ENCODE peak calls at places on chromosomes 4 and X, in four cellular contexts. F, Z, K and B are unnamed samples. For H3K4me1, the result is how much of the 10 kb centered on the place peaks cover.

GRCh38 chr4:48483006-48483776 is at the start of gene SLC10A4:
- DNase-seq in F (peak), Z (no peak), K (peak), B (no peak)

GRCh38 chr4:147014946-147015345 is 69.3 kb upstream of the TTC29 start:
- DNase-seq in F (no peak), Z (no peak), K (no peak), B (no peak)

GRCh38 chrX:18676470-18676869 is 4.6 kb upstream of the RS1 start:
- DNase-seq in F (no peak), Z (peak), K (no peak), B (no peak)

GRCh38 chr4:3638080-3638715 is 106.0 kb upstream of the LRPAP1 start:
- DNase-seq in Z (no peak), K (no peak), F (peak), B (no peak)

GRCh38 chr4:180923476-180923875 is 1319.7 kb upstream of the TENM3 start:
- DNase-seq in Z (no peak), F (no peak), K (no peak), B (no peak)

GRCh38 chrX:43605351-43605750 is 50.7 kb upstream of the MAOA start:
- DNase-seq in F (no peak), K (no peak), Z (no peak), B (no peak)

GRCh38 chrX:25858273-25858880 is 279.8 kb upstream of the MAGEB18 start:
- DNase-seq in K (no peak), F (no peak), Z (peak), B (no peak)

GRCh38 chrX:110119480-110119879 is 116.6 kb downstream of the TMEM164 start:
- DNase-seq in F (no peak), Z (no peak), K (no peak), B (no peak)

GRCh38 chrX:45850775-45851433 is 650.2 kb upstream of the DIPK2B start:
- DNase-seq in F (peak), K (peak), Z (peak), B (no peak)

GRCh38 chr4:165301833-165302232 is 25.6 kb upstream of the MSMO1 start:
- DNase-seq in K (no peak), F (no peak), Z (peak), B (no peak)

GRCh38 chr4:8830611-8831200 is 40.9 kb downstream of the HMX1 start:
- DNase-seq in Z (no peak), K (peak), F (no peak), B (no peak)

GRCh38 chr4:109648266-109648996 is 54.8 kb downstream of the CASP6 start:
- DNase-seq in K (no peak), Z (no peak), F (no peak), B (no peak)

GRCh38 chrX:41337140-41337539 is 3.2 kb downstream of the DDX3X start:
- DNase-seq in F (no peak), Z (no peak), K (no peak), B (no peak)

GRCh38 chrX:108304210-108304609 is 134.0 kb downstream of the COL4A6 start:
- DNase-seq in K (no peak), F (no peak), Z (peak), B (no peak)

GRCh38 chr4:124318292-124318691 is 394.2 kb downstream of the ANKRD50 start:
- DNase-seq in Z (no peak), F (no peak), K (no peak), B (no peak)

GRCh38 chr4:169229571-169230028 is 41.2 kb downstream of the SH3RF1 start:
- DNase-seq in Z (peak), K (no peak), F (no peak), B (no peak)

GRCh38 chr4:186727149-186727976 is 3.7 kb upstream of the FAT1 start:
- DNase-seq in K (no peak), Z (no peak), F (no peak), B (no peak)

GRCh38 chrX:22800806-22801205 is 199.0 kb upstream of the DDX53 start:
- DNase-seq in F (no peak), K (no peak), Z (no peak), B (no peak)

GRCh38 chr4:48801739-48802138 is 21.7 kb upstream of the FRYL start:
- DNase-seq in Z (peak), K (no peak), F (no peak), B (no peak)

GRCh38 chr4:19655666-19656065 is 596.0 kb upstream of the SLIT2 start:
- DNase-seq in Z (no peak), K (no peak), F (no peak), B (no peak)

GRCh38 chr4:82561745-82562552 is at the start of gene TMEM150C:
- DNase-seq in K (no peak), F (no peak), Z (peak), B (no peak)

GRCh38 chrX:150253946-150254615 is 109.0 kb upstream of the MAMLD1 start:
- DNase-seq in Z (peak), F (no peak), K (no peak), B (peak)

GRCh38 chr4:102295153-102295862 is 50.0 kb downstream of the SLC39A8 start:
- DNase-seq in Z (no peak), K (peak), F (no peak), B (no peak)

GRCh38 chr4:150251752-150252190 is 173.5 kb downstream of the DCLK2 start:
- DNase-seq in K (no peak), Z (peak), F (no peak), B (no peak)

GRCh38 chr4:115537387-115537786 is 424.0 kb upstream of the NDST4 start:
- DNase-seq in F (no peak), Z (no peak), K (no peak), B (no peak)

GRCh38 chrX:116204947-116205346 is 34.4 kb downstream of the AGTR2 start:
- DNase-seq in F (no peak), Z (peak), K (no peak), B (no peak)

GRCh38 chr4:111854494-111855087 is 290.7 kb upstream of the FAM241A start:
- DNase-seq in Z (peak), K (no peak), F (no peak), B (no peak)

GRCh38 chr4:62051332-62051731 is 851.2 kb downstream of the ADGRL3 start:
- DNase-seq in Z (no peak), K (no peak), F (no peak), B (no peak)

GRCh38 chr4:35342833-35343232 is 901.5 kb downstream of the ARAP2 start:
- DNase-seq in K (no peak), F (no peak), Z (no peak), B (no peak)

GRCh38 chr4:53151489-53151788 is 214.4 kb downstream of the SCFD2 start:
- DNase-seq in Z (no peak), F (no peak), K (no peak), B (no peak)

GRCh38 chr4:116321471-116321870 is 763.9 kb downstream of the TRAM1L1 start:
- DNase-seq in Z (no peak), F (no peak), K (no peak), B (no peak)

GRCh38 chr4:123418486-123418931 is 21.9 kb downstream of the SPRY1 start:
- DNase-seq in K (no peak), F (no peak), Z (peak), B (no peak)

GRCh38 chr4:20474119-20474518 is 222.4 kb downstream of the SLIT2 start:
- DNase-seq in Z (peak), F (no peak), K (no peak), B (no peak)

GRCh38 chr4:48483777-48484493 is 792 bp downstream of the SLC10A4 start:
- DNase-seq in Z (no peak), K (peak), F (peak), B (no peak)

GRCh38 chrX:50211510-50211909 is 6.9 kb downstream of the CCNB3 start:
- DNase-seq in F (no peak), Z (peak), K (no peak), B (no peak)
- TF ChIP-seq CTCF in F (no peak), Z (peak), K (no peak), B (no peak)

DNA sequence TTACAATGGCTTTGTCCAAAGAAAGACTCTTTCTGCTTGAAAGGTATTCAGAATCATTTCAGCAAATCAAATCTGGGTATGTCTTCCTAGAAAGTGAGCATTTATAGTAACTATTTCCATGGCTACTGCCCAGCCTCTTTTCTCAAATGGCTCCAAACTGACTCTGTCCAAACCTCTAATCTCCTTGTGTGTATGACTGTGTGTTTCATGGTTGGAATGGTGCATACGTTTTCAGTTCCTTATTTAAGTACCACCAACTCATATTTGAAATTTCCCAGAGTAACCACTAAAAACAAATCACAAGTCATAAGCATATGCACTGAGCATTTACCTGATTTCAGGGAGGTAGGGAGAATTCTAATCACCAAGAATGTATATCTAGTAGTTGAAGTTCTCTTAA is 106.0 kb downstream of the TMEM144 start:
- DNase-seq in Z (peak), F (no peak), K (no peak), B (no peak)
- H3K4me1 ChIP-seq in Z (under half), F (under half), K (under half), B (under half)

GRCh38 chrX:68647156-68647957 is at the start of gene STARD8:
- DNase-seq in F (no peak), Z (peak), K (peak), B (peak)
- H3K4me3 ChIP-seq in F (no peak), Z (no peak), K (peak), B (peak)

GRCh38 chr4:131093303-131093702 is 1997.4 kb downstream of the C4orf33 start:
- DNase-seq in Z (no peak), K (no peak), F (no peak), B (no peak)
- TF ChIP-seq CTCF in Z (no peak), K (no peak), F (no peak), B (no peak)